ENCODE peak calls at places on chromosome 15, in six cellular contexts. K, R, I, V, N and U are unnamed samples.

GRCh38 chr15:91803260-91803659 is 50.2 kb upstream of the SLCO3A1 start:
- DNase-seq in K (no peak), R (no peak), I (no peak), V (no peak), N (no peak), U (no peak)

GRCh38 chr15:101122806-101123205 is 129.0 kb downstream of the CHSY1 start:
- DNase-seq in K (no peak), R (no peak), I (no peak), V (no peak), N (no peak), U (no peak)

GRCh38 chr15:89198934-89199333 is 22.4 kb downstream of the RLBP1 start:
- DNase-seq in K (no peak), R (no peak), I (no peak), V (no peak), N (no peak), U (no peak)

GRCh38 chr15:85296615-85297402 is 83.6 kb upstream of the AKAP13 start:
- DNase-seq in K (peak; percentile 43), R (peak; percentile 53), I (peak; percentile 75), V (peak; percentile 52), N (peak; percentile 25), U (no peak)

GRCh38 chr15:71687902-71688508 is 122.3 kb upstream of the NR2E3 start:
- DNase-seq in K (no peak), R (no peak), I (no peak), V (no peak), N (no peak), U (no peak)

GRCh38 chr15:69340243-69340991 is 41.7 kb downstream of the PAQR5 start:
- DNase-seq in K (no peak), R (no peak), I (no peak), V (no peak), N (no peak), U (no peak)

GRCh38 chr15:58313304-58313703 is 118.5 kb upstream of the LIPC start:
- DNase-seq in K (no peak), R (no peak), I (no peak), V (no peak), N (no peak), U (no peak)

GRCh38 chr15:63476229-63476632 is 28.2 kb upstream of the USP3 start:
- DNase-seq in K (no peak), R (no peak), I (no peak), V (no peak), N (no peak), U (no peak)

GRCh38 chr15:68635142-68635541 is 56.3 kb downstream of the CORO2B start:
- DNase-seq in K (no peak), R (no peak), I (no peak), V (no peak), N (no peak), U (no peak)

GRCh38 chr15:63380151-63380827 is 1.4 kb downstream of the CA12 start:
- DNase-seq in K (no peak), R (no peak), I (no peak), V (no peak), N (no peak), U (no peak)

GRCh38 chr15:74821091-74821789 is 5.2 kb upstream of the CPLX3 start:
- DNase-seq in K (peak; percentile 46), R (no peak), I (no peak), V (no peak), N (no peak), U (no peak)

GRCh38 chr15:69315402-69316110 is 16.8 kb downstream of the PAQR5 start:
- DNase-seq in K (no peak), R (no peak), I (no peak), V (no peak), N (no peak), U (no peak)

GRCh38 chr15:83709246-83709645 is 55.3 kb downstream of the ADAMTSL3 start:
- DNase-seq in K (no peak), R (no peak), I (no peak), V (no peak), N (no peak), U (no peak)

GRCh38 chr15:28954466-28955159 is 68.8 kb downstream of the APBA2 start:
- DNase-seq in K (no peak), R (peak; percentile 41), I (no peak), V (no peak), N (no peak), U (no peak)

GRCh38 chr15:99732268-99732641 is 982 bp downstream of the LYSMD4 start:
- DNase-seq in K (no peak), R (no peak), I (no peak), V (no peak), N (no peak), U (no peak)

GRCh38 chr15:38652998-38653397 is 88.4 kb upstream of the RASGRP1 start:
- DNase-seq in K (no peak), R (no peak), I (no peak), V (peak; percentile 94), N (peak; percentile 66), U (no peak)

GRCh38 chr15:56613826-56614225 is 119.5 kb downstream of the ZNF280D start:
- DNase-seq in K (no peak), R (no peak), I (no peak), V (no peak), N (no peak), U (no peak)

GRCh38 chr15:25850154-25851111 is 12.7 kb downstream of the ATP10A start:
- DNase-seq in K (peak; percentile 53), R (peak; percentile 94), I (peak; percentile 34), V (peak; percentile 64), N (peak; percentile 50), U (no peak)

GRCh38 chr15:39365161-39365560 is 215.7 kb upstream of the THBS1 start:
- DNase-seq in K (no peak), R (no peak), I (no peak), V (no peak), N (no peak), U (no peak)

GRCh38 chr15:77738441-77739437 is 106.0 kb upstream of the LINGO1 start:
- DNase-seq in K (peak; percentile 40), R (no peak), I (no peak), V (no peak), N (no peak), U (no peak)

GRCh38 chr15:49309889-49310288 is 113.2 kb upstream of the FGF7 start:
- DNase-seq in K (no peak), R (no peak), I (no peak), V (no peak), N (no peak), U (no peak)

GRCh38 chr15:27601239-27601942 is 497.7 kb downstream of the OCA2 start:
- DNase-seq in K (no peak), R (no peak), I (no peak), V (no peak), N (no peak), U (no peak)

GRCh38 chr15:77535845-77536244 is 96.9 kb downstream of the LINGO1 start:
- DNase-seq in K (peak; percentile 54), R (peak; percentile 18), I (no peak), V (no peak), N (no peak), U (no peak)

GRCh38 chr15:101242160-101242998 is 9.5 kb downstream of the CHSY1 start:
- DNase-seq in K (no peak), R (no peak), I (no peak), V (peak; percentile 73), N (peak; percentile 42), U (no peak)

GRCh38 chr15:46127361-46127874 is 492.6 kb downstream of the SQOR start:
- DNase-seq in K (no peak), R (no peak), I (no peak), V (no peak), N (no peak), U (no peak)

GRCh38 chr15:79834496-79834895 is 62.3 kb downstream of the MTHFS start:
- DNase-seq in K (no peak), R (no peak), I (no peak), V (no peak), N (no peak), U (no peak)

GRCh38 chr15:37973856-37974255 is 39.4 kb downstream of the TMCO5A start:
- DNase-seq in K (no peak), R (no peak), I (no peak), V (no peak), N (no peak), U (no peak)

GRCh38 chr15:24848050-24848449 is 106.7 kb upstream of the SNRPN start:
- DNase-seq in K (peak; percentile 42), R (peak; percentile 56), I (no peak), V (no peak), N (no peak), U (no peak)

GRCh38 chr15:52252781-52253180 is 42.8 kb downstream of the MYO5C start:
- DNase-seq in K (no peak), R (no peak), I (no peak), V (no peak), N (no peak), U (no peak)

GRCh38 chr15:76996076-76996525 is 1.2 kb downstream of the PSTPIP1 start:
- DNase-seq in K (no peak), R (no peak), I (no peak), V (no peak), N (no peak), U (no peak)

GRCh38 chr15:63915888-63916731 is 82.4 kb upstream of the HERC1 start:
- DNase-seq in K (peak; percentile 31), R (no peak), I (peak; percentile 50), V (no peak), N (no peak), U (no peak)

GRCh38 chr15:69531302-69532027 is 78.8 kb downstream of the RPLP1 start:
- DNase-seq in K (no peak), R (no peak), I (no peak), V (no peak), N (no peak), U (no peak)

GRCh38 chr15:26682765-26683164 is 90.1 kb downstream of the GABRB3 start:
- DNase-seq in K (peak; percentile 34), R (no peak), I (no peak), V (no peak), N (no peak), U (no peak)

GRCh38 chr15:68578960-68579935 is at the start of gene CORO2B:
- DNase-seq in K (peak; percentile 61), R (no peak), I (peak; percentile 51), V (no peak), N (no peak), U (no peak)

GRCh38 chr15:85589873-85590272 is 204.9 kb downstream of the KLHL25 start:
- DNase-seq in K (no peak), R (no peak), I (no peak), V (no peak), N (no peak), U (no peak)

GRCh38 chr15:86040360-86041095 is 39.1 kb upstream of the AGBL1 start:
- DNase-seq in K (peak; percentile 55), R (no peak), I (no peak), V (no peak), N (no peak), U (no peak)

GRCh38 chr15:32677238-32677750 is 35.8 kb downstream of the SCG5 start:
- DNase-seq in K (no peak), R (no peak), I (no peak), V (no peak), N (no peak), U (no peak)